ENCODE peak calls at places on chromosomes 3 and 15, in five cellular contexts. O is HCT116; C is AG10803; S is activated CD8-positive, alpha-beta memory T cell treated with anti-CD3 and anti-CD28 coated beads, Interleukin-2, amount 50 U/mL, for 4 hours; M is activated naive CD4-positive, alpha-beta T cell treated with anti-CD3 and anti-CD28 coated beads, Interleukin-2, amount 50 U/mL, for 16 hours. P is an unnamed sample.

GRCh38 chr15:76172782-76173181 is 113.0 kb downstream of the TMEM266 start:
- DNase-seq in O (no peak), C (no peak), S (no peak), M (no peak), P (no peak)

GRCh38 chr3:127565711-127566110 is 24.8 kb downstream of the TPRA1 start:
- DNase-seq in O (no peak), C (no peak), S (no peak), M (no peak), P (no peak)

GRCh38 chr15:91522609-91523332 is 330.7 kb upstream of the SLCO3A1 start:
- DNase-seq in O (no peak), C (peak; percentile 74), S (no peak), M (no peak), P (peak; percentile 69)

GRCh38 chr15:43440721-43441281 is 52.2 kb downstream of the TP53BP1 start:
- DNase-seq in O (peak; percentile 62), C (peak; percentile 98), S (no peak), M (peak; percentile 21), P (peak; percentile 95)

GRCh38 chr15:96342143-96342466 is 11.6 kb downstream of the NR2F2 start:
- DNase-seq in O (no peak), C (no peak), S (no peak), M (no peak), P (no peak)

GRCh38 chr3:153641321-153641720 is 479.3 kb downstream of the RAP2B start:
- DNase-seq in O (no peak), C (no peak), S (no peak), M (no peak), P (no peak)

GRCh38 chr3:10371167-10371566 is 50.3 kb upstream of the SEC13 start:
- DNase-seq in O (no peak), C (no peak), S (no peak), M (no peak), P (no peak)

GRCh38 chr3:161401389-161401788 is 30.1 kb upstream of the SPTSSB start:
- DNase-seq in O (no peak), C (peak; percentile 6), S (no peak), M (no peak), P (no peak)

GRCh38 chr3:46222435-46223161 is 14.5 kb upstream of the CCR1 start:
- DNase-seq in O (no peak), C (no peak), S (no peak), M (no peak), P (no peak)

P was measured in astrocyte of the hippocampus.